ENCODE peak calls at places on chromosomes 16 and 17, in six cellular contexts. C is nucleus accumbens; Z is GM13976; L is NCI-H1092; S is HFF-Myc; T is stimulated activated CD4-positive, alpha-beta T cell treated with anti-CD3 and anti-CD28 coated beads, Interleukin-12 subunit alpha, Interleukin-12 subunit beta, amount 100 ng/mL, for 4 hours. A is an unnamed sample.

GRCh38 chr17:62139141-62139540 is 74.1 kb upstream of the MED13 start:
- DNase-seq in L (no peak), C (no peak), S (no peak), T (no peak), Z (no peak), A (no peak)

GRCh38 chr17:38877130-38877851 is 7.4 kb downstream of the LASP1 start:
- DNase-seq in L (no peak), Z (no peak), T (no peak), C (no peak), S (no peak), A (peak; percentile 65)

GRCh38 chr16:49469930-49470451 is 96.4 kb downstream of the C16orf78 start:
- DNase-seq in S (no peak), L (no peak), Z (no peak), C (no peak), T (no peak), A (peak; percentile 51)

GRCh38 chr16:49336581-49336980 is 37.0 kb upstream of the C16orf78 start:
- DNase-seq in L (no peak), T (no peak), Z (no peak), C (no peak), S (no peak), A (no peak)

GRCh38 chr16:19380316-19380715 is 37.4 kb upstream of the TMC5 start:
- DNase-seq in S (no peak), C (no peak), T (no peak), Z (no peak), L (no peak), A (no peak)

GRCh38 chr16:30785126-30786106 is 1.6 kb downstream of the ZNF629 start:
- DNase-seq in T (no peak), L (no peak), C (no peak), Z (no peak), S (no peak), A (no peak)

GRCh38 chr17:57819867-57820266 is 30.0 kb downstream of the MRPS23 start:
- DNase-seq in Z (no peak), L (no peak), C (no peak), T (no peak), S (no peak), A (no peak)

GRCh38 chr16:31265329-31266245 is 5.8 kb downstream of the ITGAM start:
- DNase-seq in L (no peak), T (peak; percentile 70), Z (peak; percentile 89), C (no peak), S (no peak), A (no peak)

GRCh38 chr17:49230636-49231562 is at the start of gene PHOSPHO1:
- DNase-seq in Z (peak; percentile 94), T (peak; percentile 84), L (peak; percentile 69), C (peak; percentile 75), S (no peak), A (peak; percentile 93)

GRCh38 chr17:82218349-82219075 is 5.9 kb upstream of the CCDC57 start:
- DNase-seq in S (no peak), L (no peak), C (no peak), Z (no peak), T (no peak), A (no peak)

GRCh38 chr17:43665387-43666101 is 3.8 kb upstream of the MEOX1 start:
- DNase-seq in S (no peak), T (no peak), C (no peak), Z (no peak), L (no peak), A (no peak)

GRCh38 chr16:1331712-1332617 is 1.5 kb upstream of the BAIAP3 start:
- DNase-seq in L (peak; percentile 34), T (no peak), S (peak; percentile 77), C (no peak), Z (peak; percentile 93), A (peak; percentile 54)

GRCh38 chr17:78583091-78583490 is 5.9 kb upstream of the DNAH17 start:
- DNase-seq in C (no peak), S (no peak), L (no peak), T (no peak), Z (no peak), A (no peak)

GRCh38 chr16:86925067-86925791 is 346.9 kb downstream of the FOXL1 start:
- DNase-seq in S (no peak), L (no peak), Z (no peak), C (no peak), T (no peak), A (no peak)

A was measured in glutamatergic neuron.